ENCODE peak calls at places on chromosomes 1 and 21, in ten cellular contexts. W is colonic mucosa, Z is tibial nerve, D is upper lobe of left lung, N is body of pancreas, P is WERI-Rb-1, O is endothelial cell of umbilical vein, X is spleen, U is H9, L is uterus. M is an unnamed sample.

GRCh38 chr1:7229696-7230095 is 444.4 kb downstream of the CAMTA1 start:
- DNase-seq in L (no peak), P (no peak), N (no peak), U (no peak), D (no peak), X (peak; percentile 45), O (no peak), W (peak; percentile 6), Z (no peak), M (no peak)

GRCh38 chr21:45282283-45283018 is 5.2 kb downstream of the POFUT2 start:
- DNase-seq in W (no peak), P (peak; percentile 6), L (no peak), N (no peak), X (peak; percentile 46), Z (no peak), U (peak; percentile 10), D (no peak), O (no peak), M (no peak)

GRCh38 chr1:58932820-58933598 is 149.2 kb upstream of the JUN start:
- DNase-seq in O (no peak), Z (peak; percentile 26), X (no peak), P (no peak), D (peak; percentile 94), L (no peak), N (peak; percentile 85), W (peak; percentile 96), U (no peak), M (peak; percentile 98)

GRCh38 chr1:178959543-178960460 is 65.9 kb upstream of the FAM20B start:
- DNase-seq in U (no peak), O (no peak), P (no peak), L (no peak), N (no peak), Z (no peak), D (no peak), X (no peak), W (no peak), M (no peak)

GRCh38 chr1:2229032-2229920 is 1.2 kb downstream of the SKI start:
- DNase-seq in P (no peak), U (no peak), N (peak; percentile 79), D (peak; percentile 67), W (peak; percentile 68), Z (no peak), X (peak; percentile 95), L (peak; percentile 76), O (peak; percentile 67), M (peak; percentile 35)

GRCh38 chr1:54117815-54118563 is 34.8 kb downstream of the CDCP2 start:
- DNase-seq in O (no peak), U (no peak), W (no peak), L (no peak), Z (no peak), D (no peak), N (no peak), P (peak; percentile 46), X (peak; percentile 36), M (peak; percentile 55)

GRCh38 chr1:227379555-227379892 is 61.2 kb upstream of the CDC42BPA start:
- DNase-seq in N (no peak), X (no peak), P (no peak), W (no peak), O (no peak), L (no peak), U (no peak), Z (no peak), D (no peak), M (no peak)

GRCh38 chr1:29498126-29499100 is 262.1 kb downstream of the PTPRU start:
- DNase-seq in Z (no peak), W (no peak), L (no peak), X (peak; percentile 44), O (no peak), U (peak; percentile 24), N (no peak), D (no peak), P (no peak), M (no peak)

GRCh38 chr1:147808025-147808424 is 47.6 kb upstream of the GJA5 start:
- DNase-seq in P (no peak), X (no peak), N (no peak), U (no peak), Z (no peak), D (peak; percentile 24), W (no peak), L (no peak), O (peak; percentile 59), M (peak; percentile 62)

GRCh38 chr1:82227696-82228095 is 427.0 kb downstream of the ADGRL2 start:
- DNase-seq in W (no peak), O (peak; percentile 76), Z (no peak), P (no peak), X (no peak), D (no peak), N (no peak), L (no peak), U (no peak), M (no peak)

GRCh38 chr1:53381790-53382401 is 54.0 kb upstream of the LRP8 start:
- DNase-seq in X (no peak), O (peak; percentile 7), P (no peak), Z (no peak), W (no peak), D (no peak), L (no peak), N (no peak), U (no peak), M (peak; percentile 23)

GRCh38 chr1:111596499-111596898 is 23.1 kb upstream of the RAP1A start:
- DNase-seq in L (no peak), O (no peak), P (no peak), Z (no peak), W (no peak), X (peak; percentile 87), U (no peak), D (peak; percentile 72), N (no peak), M (no peak)

GRCh38 chr1:229819091-229819490 is 193.0 kb downstream of the URB2 start:
- DNase-seq in L (no peak), O (no peak), U (no peak), Z (no peak), X (no peak), P (no peak), N (no peak), D (no peak), W (no peak), M (no peak)

GRCh38 chr1:162626733-162627132 is 5.5 kb upstream of the DDR2 start:
- DNase-seq in Z (no peak), W (no peak), L (no peak), U (no peak), X (no peak), P (no peak), N (no peak), O (peak; percentile 26), D (no peak), M (no peak)

GRCh38 chr1:110495926-110496600 is 22.9 kb downstream of the KCNA10 start:
- DNase-seq in L (peak; percentile 39), P (peak; percentile 87), D (peak; percentile 78), X (peak; percentile 86), O (peak; percentile 75), Z (peak; percentile 70), W (peak; percentile 84), N (peak; percentile 90), U (peak; percentile 68), M (peak; percentile 75)

DNA sequence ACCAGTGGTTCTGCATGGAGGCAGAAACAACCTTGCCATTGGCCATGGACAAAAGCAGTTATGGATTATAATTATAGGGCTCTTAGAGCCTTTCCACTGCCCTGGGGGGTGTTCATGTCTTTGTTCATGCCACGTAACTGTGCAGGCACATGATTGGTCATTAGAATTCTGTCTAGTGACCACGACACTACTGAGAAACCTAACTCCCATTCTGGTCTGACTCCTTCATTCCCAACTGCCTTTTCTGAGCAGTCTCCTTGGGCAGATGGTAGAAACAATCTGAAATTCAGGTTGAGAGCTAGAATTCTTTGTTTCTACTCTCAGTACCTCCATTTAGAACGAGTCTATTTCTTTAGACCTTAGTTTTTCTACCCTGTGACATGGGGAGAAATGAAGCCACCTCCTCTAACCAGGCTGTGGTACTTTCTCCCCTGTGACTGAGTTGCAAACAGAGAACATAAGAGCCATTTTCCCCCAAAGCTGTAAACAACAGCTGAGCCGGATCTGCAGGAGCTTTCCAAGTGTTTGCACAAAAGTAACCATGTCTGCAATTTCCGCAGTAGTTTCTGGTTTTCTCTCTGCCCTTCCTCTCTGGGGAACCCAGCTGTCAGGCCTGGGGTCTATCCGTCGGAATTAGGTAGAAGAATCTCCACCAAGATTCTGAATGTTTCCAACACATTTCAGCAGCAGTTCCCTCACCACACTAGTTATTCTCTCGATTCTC is 37.7 kb upstream of the IPO9 start:
- DNase-seq in O (peak; percentile 84), P (no peak), L (no peak), U (no peak), X (no peak), N (no peak), Z (no peak), W (no peak), D (no peak), M (no peak)
- H3K27ac ChIP-seq in O (peak overlapping the region; percentile 76), P (no peak overlapping the region), L (peak overlapping the region; percentile 76), U (no peak overlapping the region), X (no peak overlapping the region), N (peak overlapping the region; percentile 54), Z (peak overlapping the region; percentile 51), W (peak overlapping the region; percentile 39), D (peak overlapping the region; percentile 41), M (no peak overlapping the region)

GRCh38 chr1:35557118-35557610 is at the start of gene KIAA0319L:
- DNase-seq in L (peak; percentile 87), N (peak; percentile 89), X (peak; percentile 97), P (peak; percentile 91), D (peak; percentile 94), O (no peak), W (peak; percentile 91), U (peak; percentile 93), Z (no peak), M (peak; percentile 83)
- TF ChIP-seq CTCF in L (no peak), N (no peak), X (no peak), P (no peak), D (no peak), O (no peak), W (no peak), U (no peak), Z (no peak), M (no peak)

GRCh38 chr1:19648689-19649088 is 4.6 kb downstream of the NBL1 start:
- DNase-seq in N (no peak), P (peak; percentile 70), X (no peak), L (no peak), D (no peak), W (peak; percentile 90), O (no peak), Z (no peak), U (peak; percentile 93), M (no peak)
- H3K27ac ChIP-seq in N (no peak overlapping the region), P (no peak overlapping the region), X (no peak overlapping the region), L (peak overlapping the region; percentile 96), D (peak overlapping the region; percentile 24), W (peak overlapping the region; percentile 86), O (no peak overlapping the region), Z (peak overlapping the region; percentile 91), U (no peak overlapping the region), M (no peak overlapping the region)

DNA sequence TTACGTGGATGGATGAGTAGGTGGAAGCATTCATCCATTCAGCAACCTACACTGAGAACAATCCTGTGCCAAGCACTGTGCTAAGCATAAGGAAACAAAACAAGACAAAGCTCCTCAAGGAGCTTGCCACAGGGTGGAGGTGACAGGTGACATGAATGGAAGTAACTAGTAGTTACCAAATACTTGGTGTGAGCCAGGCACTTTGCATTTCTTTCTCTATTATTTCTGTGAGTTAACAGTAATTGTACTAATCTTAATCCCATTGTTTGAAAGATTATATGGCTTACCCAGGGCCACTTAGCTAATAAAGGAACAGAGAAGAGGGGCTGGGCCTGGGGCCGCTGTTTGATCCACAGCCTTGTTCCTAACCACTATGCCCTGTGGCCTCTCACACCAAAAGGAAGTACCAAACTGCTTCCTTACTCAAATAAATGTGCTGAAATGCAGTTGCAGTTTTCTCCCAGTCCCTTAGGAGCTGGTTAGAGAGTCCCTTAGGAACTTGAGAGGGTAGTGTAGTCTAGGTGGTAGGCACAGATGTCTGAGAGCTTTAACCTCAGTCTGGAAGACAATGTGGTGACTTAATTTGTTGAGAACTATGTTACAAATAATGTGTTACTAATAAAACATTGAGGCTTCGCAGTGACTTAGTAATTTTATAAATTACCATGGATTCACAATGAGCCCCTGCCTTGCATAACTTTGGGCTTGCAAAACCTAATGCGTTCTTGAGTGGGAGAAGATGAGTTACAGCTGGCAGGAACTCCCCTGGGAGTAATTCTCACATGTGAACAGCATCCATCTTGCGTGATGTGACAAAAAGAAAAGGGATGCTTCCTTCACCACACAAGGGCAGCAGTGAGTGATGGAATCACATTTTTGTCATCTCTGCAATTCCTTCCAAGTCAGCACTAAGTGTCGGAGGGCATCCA is 69.8 kb downstream of the MPZL1 start:
- DNase-seq in D (no peak), U (no peak), X (no peak), L (peak; percentile 77), O (no peak), P (peak; percentile 8), Z (peak; percentile 40), N (peak; percentile 39), W (peak; percentile 40), M (no peak)
- TF ChIP-seq CTCF in D (no peak), U (no peak), X (no peak), L (no peak), O (no peak), P (no peak), Z (no peak), N (no peak), W (no peak), M (no peak)

M was measured in PC-9.